ENCODE peak calls at places on chromosomes 3 and 15, in six cellular contexts. H, J, P, F, U and G are unnamed samples.

GRCh38 chr3:32909999-32910398 is 41.4 kb upstream of the CCR4 start:
- DNase-seq in H (no peak), F (no peak), U (no peak), P (no peak), J (no peak), G (no peak)

GRCh38 chr15:42274693-42274971 is 1.4 kb upstream of the TMEM87A start:
- DNase-seq in H (no peak), J (no peak), P (no peak), F (no peak), U (no peak), G (no peak)

GRCh38 chr3:62601238-62601856 is 228.0 kb upstream of the FEZF2 start:
- DNase-seq in H (no peak), P (no peak), F (no peak), U (no peak), J (no peak), G (no peak)

GRCh38 chr15:101001796-101002195 is 82.6 kb downstream of the LRRK1 start:
- DNase-seq in F (no peak), P (no peak), H (no peak), U (no peak), J (no peak), G (no peak)

GRCh38 chr3:46733026-46733800 is 15.5 kb upstream of the PRSS50 start:
- DNase-seq in P (no peak), H (no peak), J (no peak), F (no peak), U (no peak), G (no peak)

GRCh38 chr3:68880632-68881031 is 51.7 kb downstream of the TAFA4 start:
- DNase-seq in U (no peak), H (no peak), J (no peak), F (no peak), P (no peak), G (no peak)

GRCh38 chr15:90552162-90552928 is 22.6 kb downstream of the CRTC3 start:
- DNase-seq in P (no peak), F (no peak), U (no peak), J (no peak), H (no peak), G (no peak)

GRCh38 chr15:54604963-54605362 is 591.8 kb downstream of the RSL24D1 start:
- DNase-seq in H (no peak), J (no peak), U (no peak), F (no peak), P (no peak), G (no peak)

GRCh38 chr3:101179637-101180036 is 140.7 kb downstream of the IMPG2 start:
- DNase-seq in H (no peak), J (no peak), P (no peak), F (no peak), U (no peak), G (no peak)

GRCh38 chr3:123791898-123792297 is 92.2 kb downstream of the MYLK start:
- DNase-seq in P (no peak), H (no peak), U (no peak), F (no peak), J (no peak), G (no peak)

DNA sequence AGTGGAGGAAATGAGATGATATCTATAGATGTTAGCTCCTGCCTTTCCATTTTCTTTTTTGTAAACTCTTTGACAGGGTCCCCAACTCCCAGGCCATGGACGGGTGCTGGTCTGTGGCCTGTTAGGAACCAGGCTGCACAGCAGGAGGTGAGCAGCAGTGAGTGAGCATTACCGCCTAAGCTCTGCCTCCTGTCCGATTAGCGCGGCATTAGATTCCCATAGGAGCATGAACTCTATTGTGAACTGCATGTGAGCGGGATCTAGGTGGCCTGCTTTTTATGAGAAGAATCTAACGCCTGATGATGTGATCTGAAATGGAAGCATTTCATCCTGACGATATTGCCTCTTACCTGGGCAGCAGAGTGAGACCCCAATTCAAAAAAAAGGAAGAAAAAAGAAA is 56.8 kb upstream of the CHD2 start:
- DNase-seq in F (no peak), U (no peak), H (no peak), P (no peak), J (no peak), G (no peak)
- TF ChIP-seq REST in F (no peak), U (no peak), H (no peak), P (no peak), J (no peak), G (no peak)

GRCh38 chr15:73992594-73992898 is 451 bp upstream of the STOML1 start:
- DNase-seq in J (no peak), U (no peak), F (no peak), H (no peak), P (no peak), G (no peak)
- H3K4me3 ChIP-seq in J (peak overlapping the region; percentile 83), U (peak overlapping the region; percentile 65), F (peak overlapping the region; percentile 5), H (peak overlapping the region; percentile 71), P (peak overlapping the region; percentile 81), G (peak overlapping the region; percentile 25)

GRCh38 chr15:72472907-72473669 is 1.0 kb upstream of the ARIH1 start:
- DNase-seq in U (no peak), P (no peak), F (no peak), H (no peak), J (no peak), G (no peak)
- TF ChIP-seq REST in U (no peak), P (no peak), F (no peak), H (no peak), J (peak; percentile 9), G (no peak)

DNA sequence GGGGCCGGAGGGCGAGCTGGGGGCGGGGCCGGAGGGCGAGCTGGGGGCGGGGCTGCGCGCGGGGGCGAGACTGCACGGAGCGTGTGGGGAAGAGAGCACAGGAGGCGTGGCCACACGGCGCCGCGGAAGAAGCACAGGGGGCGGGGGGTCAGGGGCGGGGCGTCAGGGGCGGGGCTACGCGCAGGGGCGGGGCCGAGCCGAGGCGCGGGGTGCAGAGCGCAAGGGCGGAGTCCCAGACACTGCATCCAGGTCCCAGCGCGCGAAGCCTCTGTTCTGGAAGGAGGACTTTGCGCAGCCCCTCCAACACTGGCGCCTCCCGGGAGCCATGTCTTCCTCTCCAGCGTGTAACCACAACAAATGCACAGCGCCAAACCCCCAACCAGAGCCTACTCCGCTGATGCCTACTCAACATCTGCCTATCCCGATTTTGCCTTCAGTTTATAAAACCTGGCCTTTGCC is 105.4 kb downstream of the IQSEC1 start:
- DNase-seq in F (peak; percentile 79), H (peak; percentile 100), J (peak; percentile 89), U (no peak), P (peak; percentile 66), G (peak; percentile 94)
- H3K4me3 ChIP-seq in F (peak overlapping the region; percentile 9), H (peak overlapping the region; percentile 58), J (peak overlapping the region; percentile 75), U (peak overlapping the region; percentile 67), P (peak overlapping the region; percentile 52), G (peak overlapping the region; percentile 47)

GRCh38 chr15:44298878-44299277 is 10.4 kb downstream of the GOLM2 start:
- DNase-seq in H (peak; percentile 30), P (peak; percentile 26), J (peak; percentile 14), U (no peak), F (no peak), G (peak; percentile 75)
- TF ChIP-seq REST in H (no peak), P (no peak), J (no peak), U (no peak), F (no peak), G (no peak)

DNA sequence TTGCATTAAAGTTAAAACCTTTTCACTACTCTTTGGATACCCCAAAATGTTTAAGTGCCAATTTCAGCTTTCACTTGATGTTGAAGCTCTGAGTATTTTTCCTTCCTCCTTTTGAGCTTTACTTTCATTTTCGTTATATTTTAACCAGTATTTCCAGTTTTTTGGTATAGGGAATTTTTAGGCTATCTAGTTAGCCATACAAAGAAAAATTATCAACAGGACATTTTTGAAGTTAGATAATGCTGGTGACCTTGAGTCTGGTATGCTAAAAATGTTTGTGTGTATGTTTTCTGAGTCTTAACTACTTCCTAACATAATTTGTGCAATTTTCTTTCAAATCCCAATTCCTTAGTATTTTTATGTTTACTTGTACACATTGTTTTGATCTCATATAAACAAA is 284.8 kb downstream of the OTOL1 start:
- DNase-seq in H (no peak), J (no peak), U (no peak), P (no peak), F (no peak), G (no peak)
- H3K4me3 ChIP-seq in H (peak overlapping the region; percentile 46), J (no peak overlapping the region), U (no peak overlapping the region), P (no peak overlapping the region), F (no peak overlapping the region), G (no peak overlapping the region)

DNA sequence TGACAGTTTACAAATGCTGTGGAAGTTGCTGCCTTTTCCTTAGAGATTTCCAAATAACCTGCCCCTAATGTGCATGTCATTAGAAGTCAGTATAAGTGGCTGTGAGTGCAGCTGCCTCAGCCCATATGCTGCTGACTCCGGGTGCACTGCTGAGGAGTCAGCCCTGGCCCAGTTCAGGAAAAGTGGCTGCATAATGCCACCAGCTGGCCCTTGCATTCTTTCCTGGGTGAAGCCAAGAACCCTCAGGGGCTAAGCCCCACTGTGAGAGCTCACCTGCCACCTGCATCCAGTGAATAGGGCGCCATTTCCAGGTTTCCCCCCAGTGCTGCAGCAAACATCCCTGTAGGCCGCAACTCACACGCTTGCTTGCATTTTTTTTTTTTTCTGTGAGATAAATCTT is 139.9 kb downstream of the TJP1 start:
- DNase-seq in J (no peak), U (no peak), F (no peak), H (no peak), P (no peak), G (no peak)
- TF ChIP-seq REST in J (no peak), U (no peak), F (no peak), H (no peak), P (no peak), G (no peak)

GRCh38 chr3:170584585-170585007 is 1.3 kb downstream of the SLC7A14 start:
- DNase-seq in H (peak; percentile 42), P (no peak), J (peak; percentile 20), F (peak; percentile 15), U (no peak), G (peak; percentile 97)
- H3K4me3 ChIP-seq in H (peak overlapping the region; percentile 64), P (no peak overlapping the region), J (no peak overlapping the region), F (no peak overlapping the region), U (no peak overlapping the region), G (peak overlapping the region; percentile 88)